ENCODE peak calls at places on chromosomes 6 and 20, in eight cellular contexts. T is right lobe of liver, S is Peyer's patch, C is upper lobe of right lung, L is heart right ventricle, A is OCI-LY7, W is cardiac muscle cell, U is tibial artery. Q is an unnamed sample.

GRCh38 chr6:26033942-26034354 is 53.3 kb upstream of the HFE start:
- DNase-seq in T (no peak), S (peak; percentile 58), C (no peak), L (no peak), A (peak; percentile 75), W (no peak), U (no peak), Q (no peak)

GRCh38 chr6:160005861-160006540 is 37.1 kb downstream of the IGF2R start:
- DNase-seq in T (no peak), S (no peak), C (peak; percentile 72), L (peak; percentile 50), A (no peak), W (no peak), U (no peak), Q (no peak)

GRCh38 chr6:162710936-162711335 is 16.6 kb downstream of the PRKN start:
- DNase-seq in T (no peak), S (no peak), C (no peak), L (no peak), A (no peak), W (no peak), U (no peak), Q (no peak)

GRCh38 chr6:7763896-7764295 is 38.0 kb downstream of the BMP6 start:
- DNase-seq in T (no peak), S (no peak), C (no peak), L (no peak), A (no peak), W (no peak), U (no peak), Q (no peak)

GRCh38 chr20:6718660-6719059 is 48.8 kb upstream of the BMP2 start:
- DNase-seq in T (no peak), S (no peak), C (no peak), L (no peak), A (no peak), W (no peak), U (no peak), Q (no peak)

GRCh38 chr6:30200551-30201281 is 12.5 kb downstream of the TRIM26 start:
- DNase-seq in T (peak; percentile 87), S (no peak), C (no peak), L (no peak), A (peak; percentile 78), W (no peak), U (no peak), Q (no peak)

GRCh38 chr20:2210646-2211556 is 84.9 kb upstream of the TGM3 start:
- DNase-seq in T (no peak), S (no peak), C (no peak), L (peak; percentile 41), A (no peak), W (no peak), U (no peak), Q (no peak)

GRCh38 chr6:132147530-132148011 is 196.4 kb upstream of the CCN2 start:
- DNase-seq in T (no peak), S (no peak), C (no peak), L (peak; percentile 14), A (no peak), W (no peak), U (no peak), Q (no peak)

GRCh38 chr20:4950841-4951240 is 50.5 kb downstream of the SLC23A2 start:
- DNase-seq in T (no peak), S (no peak), C (no peak), L (no peak), A (no peak), W (no peak), U (no peak), Q (no peak)

GRCh38 chr20:61803416-61803902 is 262.2 kb downstream of the TAF4 start:
- DNase-seq in T (no peak), S (no peak), C (peak; percentile 44), L (no peak), A (no peak), W (no peak), U (no peak), Q (no peak)

GRCh38 chr6:111888928-111889696 is 15.9 kb upstream of the FYN start:
- DNase-seq in T (no peak), S (no peak), C (no peak), L (peak; percentile 53), A (no peak), W (peak; percentile 23), U (no peak), Q (no peak)

GRCh38 chr6:29834564-29835436 is 7.2 kb downstream of the HLA-G start:
- DNase-seq in T (no peak), S (peak; percentile 56), C (no peak), L (no peak), A (peak; percentile 40), W (peak; percentile 36), U (no peak), Q (no peak)

GRCh38 chr20:8132632-8133587 is 844 bp downstream of the PLCB1 start:
- DNase-seq in T (peak; percentile 59), S (peak; percentile 53), C (peak; percentile 73), L (peak; percentile 24), A (peak; percentile 51), W (peak; percentile 50), U (peak; percentile 71), Q (peak; percentile 77)

GRCh38 chr6:41125282-41125681 is 28.9 kb downstream of the TREML1 start:
- DNase-seq in T (no peak), S (no peak), C (no peak), L (no peak), A (no peak), W (no peak), U (no peak), Q (no peak)

GRCh38 chr6:107116328-107116892 is 1.1 kb upstream of the BEND3 start:
- DNase-seq in T (peak; percentile 52), S (peak; percentile 56), C (peak; percentile 72), L (no peak), A (peak; percentile 96), W (peak; percentile 71), U (no peak), Q (no peak)

GRCh38 chr6:36949636-36950035 is 4.9 kb upstream of the PI16 start:
- DNase-seq in T (no peak), S (no peak), C (no peak), L (no peak), A (no peak), W (no peak), U (no peak), Q (no peak)

GRCh38 chr20:11234181-11234969 is 560.6 kb upstream of the JAG1 start:
- DNase-seq in T (no peak), S (no peak), C (no peak), L (no peak), A (no peak), W (no peak), U (no peak), Q (no peak)

GRCh38 chr20:38272398-38272797 is 11.9 kb upstream of the KIAA1755 start:
- DNase-seq in T (no peak), S (no peak), C (no peak), L (no peak), A (no peak), W (no peak), U (peak; percentile 58), Q (no peak)

GRCh38 chr6:56727097-56727845 is 84.6 kb upstream of the DST start:
- DNase-seq in T (no peak), S (no peak), C (no peak), L (no peak), A (no peak), W (no peak), U (no peak), Q (no peak)

GRCh38 chr20:13692802-13693736 is 54.3 kb upstream of the TASP1 start:
- DNase-seq in T (peak; percentile 85), S (no peak), C (no peak), L (no peak), A (no peak), W (no peak), U (no peak), Q (no peak)

GRCh38 chr6:41652876-41653641 is 14.8 kb downstream of the MDFI start:
- DNase-seq in T (no peak), S (peak; percentile 41), C (peak; percentile 23), L (no peak), A (no peak), W (no peak), U (no peak), Q (no peak)

GRCh38 chr20:53411129-53411528 is 182.5 kb downstream of the ZNF217 start:
- DNase-seq in T (no peak), S (no peak), C (no peak), L (no peak), A (no peak), W (no peak), U (no peak), Q (no peak)

GRCh38 chr20:53412600-53413187 is 180.9 kb downstream of the ZNF217 start:
- DNase-seq in T (no peak), S (no peak), C (no peak), L (no peak), A (no peak), W (no peak), U (no peak), Q (no peak)

GRCh38 chr20:53409177-53409576 is 184.5 kb downstream of the ZNF217 start:
- DNase-seq in T (no peak), S (no peak), C (no peak), L (no peak), A (no peak), W (no peak), U (no peak), Q (no peak)

GRCh38 chr20:53408728-53409157 is 184.9 kb downstream of the ZNF217 start:
- DNase-seq in T (no peak), S (no peak), C (no peak), L (no peak), A (no peak), W (no peak), U (no peak), Q (no peak)

DNA sequence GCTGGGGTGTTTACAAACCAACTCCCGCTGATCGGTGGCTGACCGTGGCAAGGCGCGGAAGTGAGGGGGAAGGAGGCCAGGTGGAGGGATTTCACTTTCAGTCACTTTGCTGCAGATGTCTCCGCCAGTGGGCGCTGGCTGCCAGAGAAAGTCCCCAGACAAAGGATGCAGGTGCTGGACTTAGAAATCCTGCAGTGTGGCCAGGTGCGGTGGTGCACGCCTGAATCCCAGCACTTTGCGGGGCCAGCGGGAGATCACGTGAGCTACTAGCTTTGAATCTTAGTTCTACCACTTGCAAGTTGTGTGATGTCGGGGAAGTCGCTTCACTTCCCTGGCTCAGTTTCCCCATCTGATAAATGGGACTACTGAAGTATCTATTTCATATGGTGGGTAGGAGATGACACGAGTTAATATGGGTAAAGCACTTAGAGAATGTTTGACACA is 180.4 kb downstream of the ZNF217 start:
- DNase-seq in T (no peak), S (peak; percentile 66), C (peak; percentile 70), L (no peak), A (peak; percentile 76), W (peak; percentile 31), U (no peak), Q (no peak)
- TF ChIP-seq CTCF in T (no peak), S (peak; percentile 60), C (peak; percentile 34), L (peak; percentile 5), A (peak; percentile 80), W (peak; percentile 15), U (no peak), Q (no peak)

GRCh38 chr6:39335780-39336541 is 13.5 kb upstream of the KCNK16 start:
- DNase-seq in T (no peak), S (no peak), C (no peak), L (no peak), A (no peak), W (no peak), U (no peak), Q (no peak)
- H3K4me3 ChIP-seq in T (no peak overlapping the region), S (no peak overlapping the region), C (no peak overlapping the region), L (no peak overlapping the region), A (no peak overlapping the region), W (no peak overlapping the region), U (no peak overlapping the region), Q (no peak overlapping the region)

GRCh38 chr6:10644225-10644624 is 50.2 kb downstream of the C6orf52 start:
- DNase-seq in T (no peak), S (no peak), C (no peak), L (no peak), A (no peak), W (no peak), U (no peak), Q (no peak)
- H3K27ac ChIP-seq in T (no peak overlapping the region), S (no peak overlapping the region), C (no peak overlapping the region), L (no peak overlapping the region), A (no peak overlapping the region), W (no peak overlapping the region), U (no peak overlapping the region), Q (no peak overlapping the region)

GRCh38 chr20:973785-974194 is 28.3 kb downstream of the RSPO4 start:
- DNase-seq in T (no peak), S (no peak), C (no peak), L (no peak), A (peak; percentile 66), W (peak; percentile 61), U (no peak), Q (no peak)
- TF ChIP-seq CTCF in T (peak; percentile 18), S (peak; percentile 50), C (peak; percentile 50), L (peak; percentile 17), A (peak; percentile 77), W (peak; percentile 46), U (no peak), Q (no peak)

Q was measured in coronary artery.